ENCODE peak calls at places on chromosomes 5 and 9, in six cellular contexts. W is psoas muscle, E is tibial nerve, V is lower lobe of right lung, C is astrocyte, T is aorta. A is an unnamed sample. For H3K9me3, the result is how much of the 10 kb centered on the place peaks cover.

GRCh38 chr5:140109050-140109817 is 4.7 kb upstream of the PURA start:
- DNase-seq in W (no peak), E (no peak), V (no peak), C (no peak), T (no peak), A (no peak)

GRCh38 chr5:109614316-109614715 is 75.4 kb upstream of the MAN2A1 start:
- DNase-seq in W (no peak), E (no peak), V (no peak), C (no peak), T (no peak), A (no peak)

GRCh38 chr5:72394688-72395087 is 74.5 kb downstream of the PTCD2 start:
- DNase-seq in W (no peak), E (no peak), V (no peak), C (no peak), T (no peak), A (no peak)

GRCh38 chr9:38404314-38404713 is 11.8 kb downstream of the ALDH1B1 start:
- DNase-seq in W (no peak), E (no peak), V (no peak), C (no peak), T (no peak), A (no peak)

GRCh38 chr9:112569186-112569585 is 82.6 kb downstream of the KIAA1958 start:
- DNase-seq in W (no peak), E (no peak), V (no peak), C (peak), T (no peak), A (no peak)

GRCh38 chr5:149615976-149616375 is 34.7 kb downstream of the ARHGEF37 start:
- DNase-seq in W (no peak), E (no peak), V (no peak), C (no peak), T (no peak), A (no peak)

GRCh38 chr9:35910613-35911488 is 1.6 kb downstream of the SPAAR start:
- DNase-seq in W (peak), E (peak), V (peak), C (peak), T (no peak), A (peak)

GRCh38 chr5:5270958-5271605 is 131.0 kb downstream of the ADAMTS16 start:
- DNase-seq in W (peak), E (peak), V (peak), C (peak), T (peak), A (no peak)

GRCh38 chr5:132096904-132097303 is 23.3 kb downstream of the CSF2 start:
- DNase-seq in W (no peak), E (no peak), V (no peak), C (no peak), T (no peak), A (no peak)

GRCh38 chr9:27349681-27350080 is 52.7 kb upstream of the EQTN start:
- DNase-seq in W (no peak), E (no peak), V (no peak), C (no peak), T (no peak), A (no peak)

GRCh38 chr5:131899686-131900085 is 45.8 kb downstream of the MEIKIN start:
- DNase-seq in W (no peak), E (no peak), V (no peak), C (no peak), T (no peak), A (no peak)

GRCh38 chr5:78597068-78597857 is 51.3 kb downstream of the LHFPL2 start:
- DNase-seq in W (no peak), E (no peak), V (no peak), C (peak), T (no peak), A (no peak)

GRCh38 chr5:171477101-171477500 is 57.7 kb downstream of the FGF18 start:
- DNase-seq in W (no peak), E (no peak), V (no peak), C (peak), T (peak), A (no peak)

GRCh38 chr5:17443333-17444125 is 54.5 kb upstream of the TAF11L2 start:
- DNase-seq in W (no peak), E (no peak), V (peak), C (no peak), T (no peak), A (no peak)

GRCh38 chr9:4804531-4805016 is 11.8 kb downstream of the RCL1 start:
- DNase-seq in W (peak), E (no peak), V (no peak), C (no peak), T (no peak), A (no peak)

GRCh38 chr5:148739524-148739923 is 85.2 kb upstream of the HTR4 start:
- DNase-seq in W (no peak), E (no peak), V (no peak), C (peak), T (no peak), A (no peak)

GRCh38 chr9:73200694-73201432 is 49.2 kb downstream of the ANXA1 start:
- DNase-seq in W (no peak), E (no peak), V (no peak), C (no peak), T (no peak), A (no peak)

GRCh38 chr9:35756275-35756742 is 2.2 kb upstream of the MSMP start:
- DNase-seq in W (peak), E (peak), V (peak), C (no peak), T (peak), A (peak)

GRCh38 chr9:133762488-133763271 is 24.5 kb upstream of the SARDH start:
- DNase-seq in W (peak), E (no peak), V (peak), C (no peak), T (peak), A (no peak)

GRCh38 chr9:137296214-137297059 is 5.6 kb downstream of the NRARP start:
- DNase-seq in W (no peak), E (no peak), V (no peak), C (peak), T (no peak), A (no peak)

GRCh38 chr5:137254153-137254552 is 245.0 kb downstream of the SPOCK1 start:
- DNase-seq in W (no peak), E (peak), V (no peak), C (peak), T (no peak), A (no peak)

GRCh38 chr9:114033397-114034103 is 44.5 kb downstream of the AMBP start:
- DNase-seq in W (peak), E (no peak), V (no peak), C (no peak), T (no peak), A (no peak)

GRCh38 chr9:5574998-5575397 is 53.9 kb upstream of the RIC1 start:
- DNase-seq in W (no peak), E (no peak), V (no peak), C (no peak), T (no peak), A (no peak)

GRCh38 chr5:69494481-69494880 is 1.9 kb downstream of the OCLN start:
- DNase-seq in W (no peak), E (no peak), V (no peak), C (no peak), T (no peak), A (no peak)

GRCh38 chr5:96597441-96598020 is 64.6 kb upstream of the CAST start:
- DNase-seq in W (no peak), E (no peak), V (no peak), C (peak), T (no peak), A (no peak)

GRCh38 chr5:151683444-151683843 is 3.3 kb downstream of the SPARC start:
- DNase-seq in W (no peak), E (no peak), V (no peak), C (no peak), T (no peak), A (no peak)

GRCh38 chr9:117720987-117721386 is 16.8 kb downstream of the TLR4 start:
- DNase-seq in W (no peak), E (no peak), V (no peak), C (no peak), T (no peak), A (no peak)

GRCh38 chr5:139104577-139105271 is 93.4 kb downstream of the SIL1 start:
- DNase-seq in W (peak), E (peak), V (no peak), C (peak), T (peak), A (no peak)

GRCh38 chr5:8247485-8247884 is 378.5 kb downstream of the MTRR start:
- DNase-seq in W (no peak), E (no peak), V (no peak), C (no peak), T (no peak), A (no peak)

GRCh38 chr5:54702470-54702869 is 184.9 kb downstream of the SNX18 start:
- DNase-seq in W (no peak), E (no peak), V (no peak), C (no peak), T (no peak), A (no peak)
- H3K27ac ChIP-seq in W (peak), E (peak), V (no peak), C (peak), T (peak), A (no peak)

DNA sequence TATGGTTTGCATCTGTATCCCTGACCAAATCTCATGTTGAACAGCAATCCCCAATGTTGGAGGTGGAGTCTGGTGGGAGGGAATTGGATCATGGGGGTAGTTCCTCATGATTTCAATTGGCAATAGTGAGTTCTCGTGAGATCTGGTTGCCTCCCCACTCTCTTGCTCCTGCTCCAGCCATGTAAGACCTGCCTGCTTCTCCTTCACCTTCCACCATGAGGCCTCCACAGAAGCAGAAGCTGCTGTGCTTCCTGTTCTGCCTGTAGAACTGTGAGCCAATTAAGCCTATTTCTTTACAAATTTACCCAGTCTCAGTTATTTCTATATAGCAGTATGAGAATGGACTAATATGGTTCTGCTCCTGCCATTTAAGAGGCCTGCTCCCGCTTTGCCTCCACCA is 32.9 kb downstream of the SCAI start:
- DNase-seq in W (no peak), E (no peak), V (no peak), C (no peak), T (no peak), A (no peak)
- H3K9me3 ChIP-seq in W (under half), E (under half), V (under half), C (under half), T (under half), A (under half)

DNA sequence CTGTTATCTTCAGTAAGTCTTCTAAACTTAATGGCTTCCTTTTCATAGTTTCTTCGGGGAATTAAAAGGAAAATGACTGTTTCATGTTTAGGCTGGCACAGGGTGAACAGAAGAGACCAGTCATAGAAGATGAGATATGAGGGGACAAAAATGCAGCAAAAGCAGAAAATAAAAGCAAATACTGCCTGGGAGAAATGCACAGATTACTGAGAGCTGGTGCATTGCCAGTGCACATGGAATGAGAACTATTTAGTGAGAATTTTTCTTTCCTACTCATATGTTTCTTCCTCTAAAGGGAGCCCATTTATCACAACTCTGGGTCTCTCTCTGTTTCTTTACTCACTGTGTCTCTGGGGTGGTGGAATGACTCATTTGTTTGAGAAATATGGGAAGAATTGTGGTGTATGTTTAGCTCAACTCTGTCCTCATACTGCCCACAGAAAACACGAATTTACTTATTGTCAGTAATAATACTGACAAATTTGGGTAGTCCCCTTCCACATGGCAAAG is 25.9 kb upstream of the ANKRD55 start:
- DNase-seq in W (no peak), E (no peak), V (no peak), C (peak), T (no peak), A (no peak)
- H3K27ac ChIP-seq in W (no peak), E (peak), V (no peak), C (peak), T (no peak), A (no peak)

DNA sequence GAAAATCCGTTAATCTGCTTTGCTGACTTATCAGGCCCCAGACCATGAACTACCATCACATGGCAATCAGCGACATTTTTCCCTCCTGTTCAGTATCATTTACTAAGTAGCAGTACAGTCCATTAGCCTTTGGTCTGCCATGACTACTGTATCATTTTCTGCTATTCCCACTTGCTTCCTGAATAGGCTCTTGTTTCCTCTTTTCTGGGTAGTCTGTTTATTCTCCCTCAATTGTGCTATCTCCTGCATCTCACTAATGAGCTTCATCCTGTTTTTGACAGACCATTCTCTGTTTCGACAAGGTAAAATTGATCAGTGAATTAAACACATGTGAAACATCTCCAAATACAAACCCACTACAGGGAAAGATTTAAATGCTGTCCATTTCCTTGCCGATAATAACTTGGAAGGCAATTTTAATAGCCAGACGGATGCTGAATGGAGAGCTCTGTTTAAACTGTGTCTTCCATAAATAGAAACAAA is 263.5 kb upstream of the ANKRD55 start:
- DNase-seq in W (no peak), E (no peak), V (no peak), C (no peak), T (no peak), A (no peak)
- H3K9me3 ChIP-seq in W (under half), E (under half), V (under half), C (under half), T (under half), A (under half)

DNA sequence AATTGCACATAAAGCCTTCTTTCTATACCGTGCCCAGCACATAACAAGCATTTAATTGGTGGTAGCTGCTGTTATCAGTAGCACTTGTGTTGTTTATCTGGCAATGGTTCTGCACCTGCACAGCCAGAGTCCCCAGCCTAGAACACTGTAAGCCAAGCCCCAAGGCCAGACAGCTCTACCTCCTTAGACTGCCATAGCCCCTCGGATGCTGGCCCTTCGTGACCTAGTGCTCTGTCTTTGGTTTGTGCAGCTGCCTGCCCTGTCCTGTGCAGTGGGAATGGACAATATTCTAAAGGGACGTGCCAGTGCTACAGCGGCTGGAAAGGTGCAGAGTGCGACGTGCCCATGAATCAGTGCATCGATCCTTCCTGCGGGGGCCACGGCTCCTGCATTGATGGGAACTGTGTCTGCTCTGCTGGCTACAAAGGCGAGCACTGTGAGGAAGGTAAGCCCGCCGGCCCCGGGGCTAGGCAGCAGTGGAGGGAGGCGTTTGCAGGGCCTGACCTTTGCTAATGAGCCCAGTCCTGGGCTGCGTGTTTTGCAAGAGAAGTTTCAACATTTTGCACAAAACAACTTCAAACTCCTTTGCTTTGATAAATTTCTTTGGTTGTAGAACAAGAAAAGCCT is 173.3 kb upstream of the WWC1 start:
- DNase-seq in W (no peak), E (no peak), V (no peak), C (no peak), T (no peak), A (no peak)
- H3K27ac ChIP-seq in W (no peak), E (no peak), V (no peak), C (no peak), T (no peak), A (no peak)

GRCh38 chr5:178981381-178981780 is 13.7 kb downstream of the GRM6 start:
- DNase-seq in W (no peak), E (no peak), V (no peak), C (no peak), T (no peak), A (no peak)
- H3K9me3 ChIP-seq in W (under half), E (under half), V (half or more), C (half or more), T (half or more), A (under half)

GRCh38 chr9:9752722-9753121 is 860.1 kb downstream of the PTPRD start:
- DNase-seq in W (no peak), E (peak), V (no peak), C (no peak), T (no peak), A (no peak)
- H3K27ac ChIP-seq in W (no peak), E (no peak), V (no peak), C (no peak), T (no peak), A (no peak)

DNA sequence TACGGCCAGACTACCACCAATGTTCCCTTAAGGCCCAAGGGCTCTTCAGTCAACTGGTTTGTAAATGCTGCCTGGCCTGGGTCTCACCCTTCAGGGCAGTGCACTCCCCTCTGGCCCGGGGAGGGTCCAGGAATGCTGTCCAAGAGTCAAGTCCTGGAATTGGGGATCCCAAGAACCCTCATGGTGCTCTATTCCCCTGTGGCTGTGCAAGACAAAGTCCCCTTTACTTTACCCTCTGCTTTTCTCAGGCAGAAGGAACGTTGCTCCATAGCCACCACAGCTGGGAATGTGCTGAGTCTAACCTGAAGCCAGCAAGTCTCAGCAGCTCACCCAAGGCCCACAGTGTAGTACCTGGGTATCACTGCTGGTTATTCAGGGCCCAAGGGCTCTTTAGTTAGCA is 51.3 kb upstream of the CRHBP start:
- DNase-seq in W (no peak), E (no peak), V (no peak), C (no peak), T (no peak), A (no peak)
- H3K9me3 ChIP-seq in W (under half), E (under half), V (under half), C (under half), T (under half), A (under half)

GRCh38 chr5:123203105-123203794 is 114.2 kb downstream of the PRDM6 start:
- DNase-seq in W (no peak), E (peak), V (no peak), C (no peak), T (no peak), A (no peak)

GRCh38 chr5:123207321-123207645 is 118.2 kb downstream of the PRDM6 start:
- DNase-seq in W (no peak), E (no peak), V (no peak), C (no peak), T (no peak), A (no peak)

GRCh38 chr5:123206618-123207320 is 117.7 kb downstream of the PRDM6 start:
- DNase-seq in W (no peak), E (no peak), V (no peak), C (peak), T (no peak), A (no peak)

GRCh38 chr5:123207852-123208251 is 118.8 kb downstream of the PRDM6 start:
- DNase-seq in W (no peak), E (no peak), V (no peak), C (no peak), T (no peak), A (no peak)

DNA sequence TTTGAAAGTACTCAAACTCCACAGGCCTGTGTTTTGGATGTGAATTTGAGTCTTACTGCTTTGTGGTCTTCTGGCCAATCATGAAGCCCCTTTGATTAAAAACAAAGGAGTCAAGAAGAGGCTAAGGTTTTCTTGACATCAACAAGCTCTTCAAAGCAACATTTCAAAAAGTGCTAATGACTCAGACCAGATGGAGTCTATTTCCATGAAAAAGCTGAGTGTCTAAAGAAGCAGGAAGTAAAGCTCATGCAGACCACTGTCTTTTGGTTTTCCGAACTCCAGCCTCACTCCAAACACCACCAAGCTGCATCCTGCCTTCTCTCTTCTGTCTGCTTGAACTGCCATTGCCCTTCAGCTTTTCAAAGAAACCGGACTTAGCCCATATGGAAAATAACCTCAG is 115.2 kb downstream of the PRDM6 start:
- DNase-seq in W (no peak), E (no peak), V (no peak), C (peak), T (no peak), A (no peak)
- H3K27ac ChIP-seq in W (no peak), E (no peak), V (no peak), C (no peak), T (peak), A (no peak)

A was measured in CD8-positive, alpha-beta T cell.